ENCODE peak calls at places on chromosomes 12 and 14, in nine cellular contexts. One of them, this sample, is unnamed.
A peak's percentile ranks its signal among the peaks of the same experiment; 100 is the strongest.

GRCh38 chr14:39459795-39460478 is 27.7 kb upstream of the FBXO33 start:
- DNase-seq in IMR-90: no peak
- DNase-seq in neural crest cell: no peak
- DNase-seq in Calu3: no peak
- DNase-seq in tibial nerve: no peak
- DNase-seq in foreskin fibroblast: no peak
- DNase-seq in GM13977: no peak
- DNase-seq in lung: peak; percentile 47
- DNase-seq in GM23338: no peak
- DNase-seq in this sample: no peak

GRCh38 chr12:65355461-65355860 is 77.0 kb downstream of the MSRB3 start:
- DNase-seq in tibial nerve: no peak
- DNase-seq in GM13977: no peak
- DNase-seq in GM23338: no peak
- DNase-seq in IMR-90: peak; percentile 47
- DNase-seq in lung: no peak
- DNase-seq in Calu3: no peak
- DNase-seq in foreskin fibroblast: no peak
- DNase-seq in neural crest cell: no peak
- DNase-seq in this sample: no peak

GRCh38 chr12:108495054-108495453 is 20.0 kb upstream of the FICD start:
- DNase-seq in IMR-90: peak; percentile 12
- DNase-seq in foreskin fibroblast: no peak
- DNase-seq in neural crest cell: peak; percentile 43
- DNase-seq in GM23338: peak; percentile 86
- DNase-seq in Calu3: peak; percentile 60
- DNase-seq in GM13977: peak; percentile 65
- DNase-seq in lung: no peak
- DNase-seq in tibial nerve: no peak
- DNase-seq in this sample: no peak

GRCh38 chr12:52263761-52264434 is 10.5 kb upstream of the KRT86 start:
- DNase-seq in GM23338: no peak
- DNase-seq in Calu3: no peak
- DNase-seq in tibial nerve: no peak
- DNase-seq in neural crest cell: no peak
- DNase-seq in IMR-90: no peak
- DNase-seq in lung: no peak
- DNase-seq in foreskin fibroblast: no peak
- DNase-seq in GM13977: no peak
- DNase-seq in this sample: no peak

GRCh38 chr14:22370084-22370847 is 218.8 kb downstream of the DAD1 start:
- DNase-seq in GM23338: no peak
- DNase-seq in neural crest cell: no peak
- DNase-seq in Calu3: no peak
- DNase-seq in lung: peak; percentile 85
- DNase-seq in foreskin fibroblast: peak; percentile 14
- DNase-seq in GM13977: no peak
- DNase-seq in IMR-90: no peak
- DNase-seq in tibial nerve: no peak
- DNase-seq in this sample: peak; percentile 90

GRCh38 chr12:86331012-86331411 is 74.8 kb upstream of the MGAT4C start:
- DNase-seq in Calu3: no peak
- DNase-seq in IMR-90: no peak
- DNase-seq in tibial nerve: no peak
- DNase-seq in foreskin fibroblast: no peak
- DNase-seq in neural crest cell: no peak
- DNase-seq in GM13977: no peak
- DNase-seq in GM23338: no peak
- DNase-seq in lung: no peak
- DNase-seq in this sample: no peak

GRCh38 chr14:105096206-105096875 is 31.1 kb upstream of the GPR132 start:
- DNase-seq in GM13977: no peak
- DNase-seq in foreskin fibroblast: no peak
- DNase-seq in IMR-90: no peak
- DNase-seq in GM23338: no peak
- DNase-seq in lung: no peak
- DNase-seq in Calu3: no peak
- DNase-seq in tibial nerve: no peak
- DNase-seq in neural crest cell: no peak
- DNase-seq in this sample: peak; percentile 21

GRCh38 chr12:9741726-9742125 is 8.8 kb upstream of the CLECL1 start:
- DNase-seq in GM13977: peak; percentile 57
- DNase-seq in GM23338: no peak
- DNase-seq in Calu3: no peak
- DNase-seq in tibial nerve: no peak
- DNase-seq in lung: no peak
- DNase-seq in neural crest cell: no peak
- DNase-seq in IMR-90: no peak
- DNase-seq in foreskin fibroblast: no peak
- DNase-seq in this sample: no peak

GRCh38 chr14:81302613-81303012 is 81.9 kb upstream of the GTF2A1 start:
- DNase-seq in lung: no peak
- DNase-seq in tibial nerve: no peak
- DNase-seq in IMR-90: no peak
- DNase-seq in GM13977: no peak
- DNase-seq in foreskin fibroblast: no peak
- DNase-seq in GM23338: peak; percentile 71
- DNase-seq in neural crest cell: no peak
- DNase-seq in Calu3: peak; percentile 22
- DNase-seq in this sample: no peak

GRCh38 chr12:90683871-90684270 is 271.1 kb downstream of the CCER1 start:
- DNase-seq in IMR-90: no peak
- DNase-seq in neural crest cell: no peak
- DNase-seq in Calu3: no peak
- DNase-seq in GM13977: no peak
- DNase-seq in foreskin fibroblast: no peak
- DNase-seq in tibial nerve: no peak
- DNase-seq in lung: no peak
- DNase-seq in GM23338: no peak
- DNase-seq in this sample: no peak

DNA sequence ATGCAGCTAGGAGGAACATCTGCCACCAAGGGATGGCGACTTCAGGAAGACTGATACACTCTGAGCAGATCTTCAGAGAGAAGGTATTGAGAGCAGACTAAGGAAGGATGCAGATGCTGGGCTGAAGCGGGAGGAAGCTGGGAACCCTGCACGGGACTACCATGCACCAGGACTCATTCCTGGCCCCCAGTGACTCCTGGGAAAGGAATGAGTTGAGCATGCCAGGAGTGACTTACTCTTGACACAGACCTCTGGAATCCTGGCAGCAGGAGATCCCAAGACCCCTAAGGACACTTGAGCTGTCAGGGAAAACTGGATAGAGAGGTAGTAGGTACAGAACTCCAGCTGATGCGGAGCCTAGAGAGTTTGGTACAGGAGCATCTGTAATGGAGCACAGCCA is 336.1 kb downstream of the RPS29 start:
- DNase-seq in Calu3: no peak
- DNase-seq in neural crest cell: no peak
- DNase-seq in GM23338: no peak
- DNase-seq in foreskin fibroblast: no peak
- DNase-seq in lung: no peak
- DNase-seq in tibial nerve: no peak
- DNase-seq in IMR-90: peak; percentile 19
- DNase-seq in GM13977: no peak
- DNase-seq in this sample: no peak
- TF ChIP-seq CTCF in Calu3: no peak
- TF ChIP-seq CTCF in neural crest cell: no peak
- TF ChIP-seq CTCF in GM23338: no peak
- TF ChIP-seq CTCF in foreskin fibroblast: no peak
- TF ChIP-seq CTCF in lung: no peak
- TF ChIP-seq CTCF in tibial nerve: no peak
- TF ChIP-seq CTCF in IMR-90: no peak
- TF ChIP-seq CTCF in GM13977: no peak
- TF ChIP-seq CTCF in this sample: no peak

GRCh38 chr14:87049886-87050820 is 942.8 kb downstream of the GALC start:
- DNase-seq in GM23338: peak; percentile 78
- DNase-seq in foreskin fibroblast: peak; percentile 3
- DNase-seq in Calu3: peak; percentile 69
- DNase-seq in lung: no peak
- DNase-seq in tibial nerve: no peak
- DNase-seq in neural crest cell: peak; percentile 21
- DNase-seq in IMR-90: peak; percentile 47
- DNase-seq in GM13977: no peak
- DNase-seq in this sample: no peak
- TF ChIP-seq CTCF in GM23338: peak; percentile 86
- TF ChIP-seq CTCF in foreskin fibroblast: peak; percentile 62
- TF ChIP-seq CTCF in Calu3: peak; percentile 39
- TF ChIP-seq CTCF in lung: no peak
- TF ChIP-seq CTCF in tibial nerve: no peak
- TF ChIP-seq CTCF in neural crest cell: peak; percentile 73
- TF ChIP-seq CTCF in IMR-90: peak; percentile 70
- TF ChIP-seq CTCF in GM13977: no peak
- TF ChIP-seq CTCF in this sample: no peak

DNA sequence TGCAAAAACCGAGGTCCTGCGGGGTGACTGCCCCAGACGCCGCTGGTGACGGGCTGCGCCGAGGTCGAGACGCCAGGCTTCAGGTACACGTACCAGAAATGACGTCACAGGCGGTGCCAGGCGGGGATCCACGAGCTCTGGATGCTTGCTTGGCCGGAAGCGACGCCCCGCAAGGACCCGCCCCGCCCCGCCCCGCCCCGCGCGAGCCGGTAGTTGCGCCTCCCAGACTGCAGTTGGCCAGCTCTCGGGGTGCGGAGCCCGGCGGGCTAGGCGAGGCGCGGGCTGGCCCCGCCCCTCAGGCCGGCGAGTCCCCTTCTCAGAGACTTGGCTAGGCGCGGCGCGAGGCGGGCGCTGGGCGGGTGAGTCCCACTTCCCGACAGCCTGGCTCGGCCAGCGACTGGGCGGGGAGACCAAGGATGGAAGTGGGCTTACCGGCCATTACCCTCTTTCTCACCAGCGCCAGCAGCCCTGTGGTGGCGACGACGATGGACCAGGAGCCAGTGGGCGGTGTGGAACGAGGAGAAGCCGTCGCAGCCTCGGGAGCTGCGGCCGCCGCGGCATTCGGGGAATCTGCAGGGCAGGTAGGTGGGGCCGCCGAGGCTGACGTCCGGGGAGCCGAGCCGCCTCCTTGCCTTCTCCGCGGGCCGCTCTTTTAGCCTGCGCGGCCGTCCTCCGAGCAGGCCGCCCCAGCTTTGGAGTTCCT is at the start of gene FAM177A1:
- DNase-seq in tibial nerve: peak; percentile 95
- DNase-seq in lung: peak; percentile 99
- DNase-seq in Calu3: peak; percentile 97
- DNase-seq in neural crest cell: peak; percentile 85
- DNase-seq in foreskin fibroblast: peak; percentile 96
- DNase-seq in IMR-90: peak; percentile 94
- DNase-seq in GM23338: peak; percentile 99
- DNase-seq in GM13977: peak; percentile 99
- DNase-seq in this sample: peak; percentile 97
- TF ChIP-seq CTCF in tibial nerve: peak; percentile 55
- TF ChIP-seq CTCF in lung: no peak
- TF ChIP-seq CTCF in Calu3: no peak
- TF ChIP-seq CTCF in neural crest cell: no peak
- TF ChIP-seq CTCF in foreskin fibroblast: no peak
- TF ChIP-seq CTCF in IMR-90: no peak
- TF ChIP-seq CTCF in GM23338: no peak
- TF ChIP-seq CTCF in GM13977: no peak
- TF ChIP-seq CTCF in this sample: no peak

GRCh38 chr14:74244115-74244514 is 4.9 kb downstream of the VSX2 start:
- DNase-seq in neural crest cell: no peak
- DNase-seq in GM13977: no peak
- DNase-seq in GM23338: peak; percentile 70
- DNase-seq in IMR-90: no peak
- DNase-seq in tibial nerve: no peak
- DNase-seq in foreskin fibroblast: no peak
- DNase-seq in lung: no peak
- DNase-seq in Calu3: peak; percentile 16
- DNase-seq in this sample: no peak
- TF ChIP-seq CTCF in neural crest cell: peak; percentile 23
- TF ChIP-seq CTCF in GM13977: no peak
- TF ChIP-seq CTCF in GM23338: peak; percentile 58
- TF ChIP-seq CTCF in IMR-90: no peak
- TF ChIP-seq CTCF in tibial nerve: no peak
- TF ChIP-seq CTCF in foreskin fibroblast: no peak
- TF ChIP-seq CTCF in lung: no peak
- TF ChIP-seq CTCF in Calu3: no peak
- TF ChIP-seq CTCF in this sample: no peak

GRCh38 chr12:67459173-67459572 is 189.4 kb upstream of the DYRK2 start:
- DNase-seq in lung: no peak
- DNase-seq in IMR-90: no peak
- DNase-seq in GM23338: no peak
- DNase-seq in Calu3: no peak
- DNase-seq in GM13977: no peak
- DNase-seq in tibial nerve: no peak
- DNase-seq in neural crest cell: no peak
- DNase-seq in foreskin fibroblast: no peak
- DNase-seq in this sample: no peak

GRCh38 chr12:67457136-67457535 is 188.0 kb downstream of the CAND1 start:
- DNase-seq in IMR-90: no peak
- DNase-seq in GM23338: no peak
- DNase-seq in GM13977: no peak
- DNase-seq in neural crest cell: no peak
- DNase-seq in lung: no peak
- DNase-seq in foreskin fibroblast: no peak
- DNase-seq in Calu3: no peak
- DNase-seq in tibial nerve: no peak
- DNase-seq in this sample: no peak

GRCh38 chr12:67459578-67459977 is 189.0 kb upstream of the DYRK2 start:
- DNase-seq in GM23338: no peak
- DNase-seq in Calu3: no peak
- DNase-seq in GM13977: no peak
- DNase-seq in IMR-90: no peak
- DNase-seq in lung: no peak
- DNase-seq in foreskin fibroblast: no peak
- DNase-seq in tibial nerve: no peak
- DNase-seq in neural crest cell: no peak
- DNase-seq in this sample: no peak

GRCh38 chr12:67456281-67456918 is 187.2 kb downstream of the CAND1 start:
- DNase-seq in neural crest cell: no peak
- DNase-seq in IMR-90: peak; percentile 77
- DNase-seq in tibial nerve: peak; percentile 45
- DNase-seq in lung: no peak
- DNase-seq in GM13977: no peak
- DNase-seq in GM23338: no peak
- DNase-seq in foreskin fibroblast: peak; percentile 81
- DNase-seq in Calu3: no peak
- DNase-seq in this sample: no peak

GRCh38 chr12:67457799-67458680 is 188.9 kb downstream of the CAND1 start:
- DNase-seq in GM23338: peak; percentile 21
- DNase-seq in neural crest cell: no peak
- DNase-seq in IMR-90: no peak
- DNase-seq in foreskin fibroblast: no peak
- DNase-seq in tibial nerve: peak; percentile 27
- DNase-seq in GM13977: no peak
- DNase-seq in Calu3: no peak
- DNase-seq in lung: no peak
- DNase-seq in this sample: no peak
- TF ChIP-seq CTCF in GM23338: peak; percentile 25
- TF ChIP-seq CTCF in neural crest cell: peak; percentile 32
- TF ChIP-seq CTCF in IMR-90: no peak
- TF ChIP-seq CTCF in foreskin fibroblast: peak; percentile 11
- TF ChIP-seq CTCF in tibial nerve: peak; percentile 41
- TF ChIP-seq CTCF in GM13977: peak; percentile 22
- TF ChIP-seq CTCF in Calu3: no peak
- TF ChIP-seq CTCF in lung: no peak
- TF ChIP-seq CTCF in this sample: peak; percentile 25

GRCh38 chr12:111569363-111570089 is 29.6 kb downstream of the ATXN2 start:
- DNase-seq in neural crest cell: no peak
- DNase-seq in tibial nerve: no peak
- DNase-seq in foreskin fibroblast: no peak
- DNase-seq in Calu3: no peak
- DNase-seq in IMR-90: no peak
- DNase-seq in lung: no peak
- DNase-seq in GM23338: no peak
- DNase-seq in GM13977: no peak
- DNase-seq in this sample: no peak
- TF ChIP-seq CTCF in neural crest cell: no peak
- TF ChIP-seq CTCF in tibial nerve: no peak
- TF ChIP-seq CTCF in foreskin fibroblast: no peak
- TF ChIP-seq CTCF in Calu3: no peak
- TF ChIP-seq CTCF in IMR-90: no peak
- TF ChIP-seq CTCF in lung: no peak
- TF ChIP-seq CTCF in GM23338: no peak
- TF ChIP-seq CTCF in GM13977: no peak
- TF ChIP-seq CTCF in this sample: no peak